ENCODE peak calls at places on chromosomes 4 and X, in four cellular contexts. A is nephron progenitor cell, P is NCI-H2081, Y is ELF-1. G is an unnamed sample.

GRCh38 chr4:168521736-168522135 is 24.9 kb downstream of the PALLD start:
- DNase-seq in Y (no peak), A (no peak), P (no peak), G (no peak)

GRCh38 chr4:80215449-80216052 is 18.2 kb downstream of the PRDM8 start:
- DNase-seq in P (no peak), Y (no peak), A (no peak), G (peak; percentile 49)

GRCh38 chr4:7194251-7195137 is 2.2 kb downstream of the SORCS2 start:
- DNase-seq in Y (peak; percentile 43), P (no peak), A (peak; percentile 60), G (no peak)

GRCh38 chr4:2814627-2815026 is 21.7 kb downstream of the SH3BP2 start:
- DNase-seq in A (no peak), P (no peak), Y (no peak), G (no peak)

GRCh38 chr4:1602621-1603412 is 81.3 kb downstream of the FAM53A start:
- DNase-seq in Y (no peak), A (no peak), P (no peak), G (no peak)

GRCh38 chr4:41571422-41571821 is 33.5 kb downstream of the LIMCH1 start:
- DNase-seq in Y (no peak), P (no peak), A (no peak), G (no peak)

GRCh38 chr4:180356766-180357165 is 1886.4 kb upstream of the TENM3 start:
- DNase-seq in P (no peak), Y (no peak), A (no peak), G (no peak)

GRCh38 chrX:43741843-43742573 is 85.9 kb downstream of the MAOA start:
- DNase-seq in P (no peak), A (no peak), Y (no peak), G (peak; percentile 33)

GRCh38 chr4:1246901-1247810 is 1.8 kb downstream of the CTBP1 start:
- DNase-seq in P (no peak), Y (peak; percentile 16), A (peak; percentile 43), G (peak; percentile 11)

GRCh38 chr4:10879411-10880110 is 195.0 kb upstream of the CLNK start:
- DNase-seq in A (no peak), Y (no peak), P (no peak), G (peak; percentile 51)

GRCh38 chrX:14673764-14674163 is 144.4 kb downstream of the GLRA2 start:
- DNase-seq in Y (no peak), A (no peak), P (peak; percentile 51), G (peak; percentile 68)

GRCh38 chrX:153395613-153396319 is 5.4 kb downstream of the PNMA6E start:
- DNase-seq in P (no peak), A (no peak), Y (no peak), G (no peak)

GRCh38 chrX:48357681-48358080 is 1.2 kb upstream of the SSX3 start:
- DNase-seq in A (no peak), Y (no peak), P (no peak), G (no peak)

GRCh38 chr4:181161669-181162068 is 1081.5 kb upstream of the TENM3 start:
- DNase-seq in Y (no peak), A (no peak), P (no peak), G (no peak)